ENCODE peak calls at places on chromosomes 16 and 17, in ten cellular contexts. One of them, this sample, is unnamed.

GRCh38 chr17:2207815-2208515 is 95.6 kb downstream of the SMG6 start:
- DNase-seq in adrenal gland: peak
- DNase-seq in suprapubic skin: no peak
- DNase-seq in astrocyte of the spinal cord: no peak
- DNase-seq in hepatic stellate cell: no peak
- DNase-seq in Kasumi-1: peak
- DNase-seq in mesothelial cell of epicardium: no peak
- DNase-seq in germinal center: no peak
- DNase-seq in HTR-8/SVneo: no peak
- DNase-seq in posterior vena cava: no peak
- DNase-seq in this sample: no peak

GRCh38 chr17:31068291-31068690 is 26.5 kb upstream of the NF1 start:
- DNase-seq in adrenal gland: peak
- DNase-seq in suprapubic skin: no peak
- DNase-seq in astrocyte of the spinal cord: no peak
- DNase-seq in hepatic stellate cell: peak
- DNase-seq in Kasumi-1: peak
- DNase-seq in mesothelial cell of epicardium: no peak
- DNase-seq in germinal center: peak
- DNase-seq in HTR-8/SVneo: peak
- DNase-seq in posterior vena cava: no peak
- DNase-seq in this sample: peak

GRCh38 chr16:86884256-86884655 is 305.9 kb downstream of the FOXL1 start:
- DNase-seq in adrenal gland: no peak
- DNase-seq in suprapubic skin: no peak
- DNase-seq in astrocyte of the spinal cord: no peak
- DNase-seq in hepatic stellate cell: no peak
- DNase-seq in Kasumi-1: no peak
- DNase-seq in mesothelial cell of epicardium: no peak
- DNase-seq in germinal center: no peak
- DNase-seq in HTR-8/SVneo: no peak
- DNase-seq in posterior vena cava: no peak
- DNase-seq in this sample: no peak

GRCh38 chr17:61323015-61323379 is 76.6 kb upstream of the TBX2 start:
- DNase-seq in adrenal gland: no peak
- DNase-seq in suprapubic skin: no peak
- DNase-seq in astrocyte of the spinal cord: no peak
- DNase-seq in hepatic stellate cell: no peak
- DNase-seq in Kasumi-1: no peak
- DNase-seq in mesothelial cell of epicardium: no peak
- DNase-seq in germinal center: no peak
- DNase-seq in HTR-8/SVneo: no peak
- DNase-seq in posterior vena cava: no peak
- DNase-seq in this sample: peak

GRCh38 chr16:55466209-55466608 is 12.8 kb upstream of the MMP2 start:
- DNase-seq in adrenal gland: no peak
- DNase-seq in suprapubic skin: no peak
- DNase-seq in astrocyte of the spinal cord: no peak
- DNase-seq in hepatic stellate cell: no peak
- DNase-seq in Kasumi-1: no peak
- DNase-seq in mesothelial cell of epicardium: no peak
- DNase-seq in germinal center: no peak
- DNase-seq in HTR-8/SVneo: no peak
- DNase-seq in posterior vena cava: no peak
- DNase-seq in this sample: no peak

GRCh38 chr16:85733839-85734170 is 17.1 kb downstream of the C16orf74 start:
- DNase-seq in adrenal gland: no peak
- DNase-seq in suprapubic skin: no peak
- DNase-seq in astrocyte of the spinal cord: no peak
- DNase-seq in hepatic stellate cell: peak
- DNase-seq in Kasumi-1: peak
- DNase-seq in mesothelial cell of epicardium: no peak
- DNase-seq in germinal center: no peak
- DNase-seq in HTR-8/SVneo: no peak
- DNase-seq in posterior vena cava: no peak
- DNase-seq in this sample: no peak

GRCh38 chr17:28643979-28644781 is 778 bp downstream of the BLTP2 start:
- DNase-seq in adrenal gland: peak
- DNase-seq in suprapubic skin: peak
- DNase-seq in astrocyte of the spinal cord: peak
- DNase-seq in hepatic stellate cell: peak
- DNase-seq in Kasumi-1: peak
- DNase-seq in mesothelial cell of epicardium: no peak
- DNase-seq in germinal center: peak
- DNase-seq in HTR-8/SVneo: peak
- DNase-seq in posterior vena cava: no peak
- DNase-seq in this sample: peak

GRCh38 chr16:75279277-75279676 is 27.9 kb upstream of the BCAR1 start:
- DNase-seq in adrenal gland: no peak
- DNase-seq in suprapubic skin: no peak
- DNase-seq in astrocyte of the spinal cord: peak
- DNase-seq in hepatic stellate cell: no peak
- DNase-seq in Kasumi-1: no peak
- DNase-seq in mesothelial cell of epicardium: no peak
- DNase-seq in germinal center: no peak
- DNase-seq in HTR-8/SVneo: no peak
- DNase-seq in posterior vena cava: no peak
- DNase-seq in this sample: no peak

GRCh38 chr17:80960037-80960796 is 31.4 kb upstream of the CHMP6 start:
- DNase-seq in adrenal gland: no peak
- DNase-seq in suprapubic skin: peak
- DNase-seq in astrocyte of the spinal cord: no peak
- DNase-seq in hepatic stellate cell: no peak
- DNase-seq in Kasumi-1: no peak
- DNase-seq in mesothelial cell of epicardium: no peak
- DNase-seq in germinal center: no peak
- DNase-seq in HTR-8/SVneo: no peak
- DNase-seq in posterior vena cava: no peak
- DNase-seq in this sample: no peak

This sample was measured in COLO829.